ENCODE peak calls at places on chromosomes 12 and 14, in seven cellular contexts. One of them, this sample, is unnamed.

GRCh38 chr12:78457951-78458350 is 406.6 kb upstream of the SYT1 start:
- DNase-seq in neural progenitor cell: no peak
- DNase-seq in PC-9: no peak
- DNase-seq in GM23248: peak; percentile 26
- DNase-seq in PC-3: peak; percentile 41
- DNase-seq in MM.1S: peak; percentile 58
- DNase-seq in GM23338: no peak
- DNase-seq in this sample: no peak

GRCh38 chr14:76574416-76574815 is 186.9 kb upstream of the VASH1 start:
- DNase-seq in neural progenitor cell: no peak
- DNase-seq in PC-9: no peak
- DNase-seq in GM23248: no peak
- DNase-seq in PC-3: no peak
- DNase-seq in MM.1S: no peak
- DNase-seq in GM23338: no peak
- DNase-seq in this sample: no peak

GRCh38 chr14:102282751-102283465 is 22.1 kb downstream of the MOK start:
- DNase-seq in neural progenitor cell: no peak
- DNase-seq in PC-9: no peak
- DNase-seq in GM23248: no peak
- DNase-seq in PC-3: no peak
- DNase-seq in MM.1S: no peak
- DNase-seq in GM23338: no peak
- DNase-seq in this sample: no peak

GRCh38 chr14:92887157-92887556 is 35.8 kb upstream of the CHGA start:
- DNase-seq in neural progenitor cell: no peak
- DNase-seq in PC-9: no peak
- DNase-seq in GM23248: no peak
- DNase-seq in PC-3: no peak
- DNase-seq in MM.1S: no peak
- DNase-seq in GM23338: no peak
- DNase-seq in this sample: no peak

GRCh38 chr12:34016361-34016760 is 5.9 kb upstream of the ALG10 start:
- DNase-seq in neural progenitor cell: no peak
- DNase-seq in PC-9: no peak
- DNase-seq in GM23248: no peak
- DNase-seq in PC-3: no peak
- DNase-seq in MM.1S: no peak
- DNase-seq in GM23338: peak; percentile 41
- DNase-seq in this sample: peak; percentile 0

GRCh38 chr12:114447274-114447716 is 41.4 kb upstream of the TBX5 start:
- DNase-seq in neural progenitor cell: peak; percentile 58
- DNase-seq in PC-9: no peak
- DNase-seq in GM23248: no peak
- DNase-seq in PC-3: no peak
- DNase-seq in MM.1S: no peak
- DNase-seq in GM23338: peak; percentile 56
- DNase-seq in this sample: no peak

GRCh38 chr14:50835280-50835679 is 4.3 kb upstream of the NIN start:
- DNase-seq in neural progenitor cell: no peak
- DNase-seq in PC-9: no peak
- DNase-seq in GM23248: peak; percentile 25
- DNase-seq in PC-3: no peak
- DNase-seq in MM.1S: peak; percentile 39
- DNase-seq in GM23338: no peak
- DNase-seq in this sample: no peak

GRCh38 chr12:83015390-83016225 is 328.9 kb downstream of the TMTC2 start:
- DNase-seq in neural progenitor cell: no peak
- DNase-seq in PC-9: peak; percentile 55
- DNase-seq in GM23248: peak; percentile 54
- DNase-seq in PC-3: no peak
- DNase-seq in MM.1S: no peak
- DNase-seq in GM23338: no peak
- DNase-seq in this sample: no peak

GRCh38 chr12:109494348-109494881 is 17.0 kb downstream of the UBE3B start:
- DNase-seq in neural progenitor cell: no peak
- DNase-seq in PC-9: no peak
- DNase-seq in GM23248: no peak
- DNase-seq in PC-3: peak; percentile 56
- DNase-seq in MM.1S: no peak
- DNase-seq in GM23338: no peak
- DNase-seq in this sample: no peak

GRCh38 chr12:3309805-3310204 is 181.2 kb upstream of the PRMT8 start:
- DNase-seq in neural progenitor cell: no peak
- DNase-seq in PC-9: no peak
- DNase-seq in GM23248: no peak
- DNase-seq in PC-3: no peak
- DNase-seq in MM.1S: no peak
- DNase-seq in GM23338: no peak
- DNase-seq in this sample: no peak

GRCh38 chr12:8081921-8082577 is at the start of gene NECAP1:
- DNase-seq in neural progenitor cell: peak; percentile 97
- DNase-seq in PC-9: peak; percentile 94
- DNase-seq in GM23248: peak; percentile 100
- DNase-seq in PC-3: peak; percentile 90
- DNase-seq in MM.1S: peak; percentile 97
- DNase-seq in GM23338: peak; percentile 99
- DNase-seq in this sample: peak; percentile 80

DNA sequence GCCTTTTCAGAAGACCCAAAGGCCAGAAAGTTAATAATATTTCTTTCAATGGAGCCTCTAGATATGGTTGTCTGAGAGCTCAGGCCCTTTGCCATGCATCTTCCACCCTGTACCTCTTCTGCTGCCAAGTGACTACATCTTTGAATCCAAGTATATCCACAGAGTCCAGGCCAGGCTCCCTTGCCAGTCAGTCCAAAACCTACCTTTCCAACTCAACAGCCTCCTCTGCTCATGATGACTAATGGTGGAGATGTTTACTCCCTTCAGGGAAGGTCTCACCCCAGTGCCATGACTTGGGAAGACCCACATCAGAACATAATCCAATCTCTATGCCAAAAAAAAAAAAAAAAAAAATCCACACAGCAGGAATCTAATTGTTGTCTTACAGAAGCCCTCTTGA is 20.4 kb downstream of the TTC9 start:
- DNase-seq in neural progenitor cell: no peak
- DNase-seq in PC-9: no peak
- DNase-seq in GM23248: no peak
- DNase-seq in PC-3: peak; percentile 34
- DNase-seq in MM.1S: no peak
- DNase-seq in GM23338: no peak
- DNase-seq in this sample: no peak
- H3F3A ChIP-seq in neural progenitor cell: no peaks in the 10 kb centered on the region
- H3F3A ChIP-seq in PC-9: peaks cover 41% of the 10 kb centered on the region
- H3F3A ChIP-seq in GM23248: no peaks in the 10 kb centered on the region
- H3F3A ChIP-seq in PC-3: no peaks in the 10 kb centered on the region
- H3F3A ChIP-seq in MM.1S: peaks cover 18% of the 10 kb centered on the region
- H3F3A ChIP-seq in GM23338: no peaks in the 10 kb centered on the region
- H3F3A ChIP-seq in this sample: no peaks in the 10 kb centered on the region

GRCh38 chr12:95413576-95413975 is 60.4 kb upstream of the METAP2 start:
- DNase-seq in neural progenitor cell: no peak
- DNase-seq in PC-9: no peak
- DNase-seq in GM23248: peak; percentile 44
- DNase-seq in PC-3: no peak
- DNase-seq in MM.1S: no peak
- DNase-seq in GM23338: no peak
- DNase-seq in this sample: no peak
- H3F3A ChIP-seq in neural progenitor cell: no peaks in the 10 kb centered on the region
- H3F3A ChIP-seq in PC-9: no peaks in the 10 kb centered on the region
- H3F3A ChIP-seq in GM23248: peaks cover 15% of the 10 kb centered on the region
- H3F3A ChIP-seq in PC-3: no peaks in the 10 kb centered on the region
- H3F3A ChIP-seq in MM.1S: no peaks in the 10 kb centered on the region
- H3F3A ChIP-seq in GM23338: no peaks in the 10 kb centered on the region
- H3F3A ChIP-seq in this sample: no peaks in the 10 kb centered on the region

DNA sequence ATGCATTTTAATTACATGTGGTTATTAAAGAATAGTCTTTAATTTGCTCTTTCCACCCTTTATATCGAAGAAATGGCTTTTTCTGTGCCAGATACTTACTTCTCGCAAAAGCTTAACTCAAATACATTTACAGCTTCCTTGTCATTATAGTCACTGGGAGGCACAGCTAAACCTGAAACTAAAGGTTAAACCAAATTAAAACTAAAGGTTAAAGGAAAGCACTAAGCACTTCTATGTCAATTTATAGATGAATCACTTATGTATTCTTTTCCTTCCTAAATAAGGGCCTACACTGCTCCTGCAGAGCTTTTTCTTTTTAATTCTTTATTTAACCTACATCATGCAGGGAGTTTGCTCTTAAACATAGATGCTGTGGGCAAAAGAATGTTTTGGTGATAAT is 9.1 kb downstream of the C14orf93 start:
- DNase-seq in neural progenitor cell: no peak
- DNase-seq in PC-9: no peak
- DNase-seq in GM23248: no peak
- DNase-seq in PC-3: no peak
- DNase-seq in MM.1S: no peak
- DNase-seq in GM23338: no peak
- DNase-seq in this sample: no peak
- H3F3A ChIP-seq in neural progenitor cell: peaks cover 2% of the 10 kb centered on the region
- H3F3A ChIP-seq in PC-9: peaks cover under 1% of the 10 kb centered on the region
- H3F3A ChIP-seq in GM23248: peaks cover 7% of the 10 kb centered on the region
- H3F3A ChIP-seq in PC-3: no peaks in the 10 kb centered on the region
- H3F3A ChIP-seq in MM.1S: no peaks in the 10 kb centered on the region
- H3F3A ChIP-seq in GM23338: peaks cover 4% of the 10 kb centered on the region
- H3F3A ChIP-seq in this sample: peaks cover 8% of the 10 kb centered on the region

GRCh38 chr12:53480425-53481107 is 18.7 kb downstream of the MAP3K12 start:
- DNase-seq in neural progenitor cell: no peak
- DNase-seq in PC-9: no peak
- DNase-seq in GM23248: no peak
- DNase-seq in PC-3: no peak
- DNase-seq in MM.1S: peak; percentile 42
- DNase-seq in GM23338: no peak
- DNase-seq in this sample: no peak
- H3F3A ChIP-seq in neural progenitor cell: peaks cover 98% of the 10 kb centered on the region
- H3F3A ChIP-seq in PC-9: peaks cover 97% of the 10 kb centered on the region
- H3F3A ChIP-seq in GM23248: peaks cover 85% of the 10 kb centered on the region
- H3F3A ChIP-seq in PC-3: peaks cover 27% of the 10 kb centered on the region
- H3F3A ChIP-seq in MM.1S: peaks cover 86% of the 10 kb centered on the region
- H3F3A ChIP-seq in GM23338: peaks cover 53% of the 10 kb centered on the region
- H3F3A ChIP-seq in this sample: peaks cover 88% of the 10 kb centered on the region

GRCh38 chr12:56715798-56716197 is 9.3 kb downstream of the NACA start:
- DNase-seq in neural progenitor cell: no peak
- DNase-seq in PC-9: no peak
- DNase-seq in GM23248: no peak
- DNase-seq in PC-3: no peak
- DNase-seq in MM.1S: no peak
- DNase-seq in GM23338: no peak
- DNase-seq in this sample: no peak

GRCh38 chr12:56718636-56719035 is 6.5 kb downstream of the NACA start:
- DNase-seq in neural progenitor cell: no peak
- DNase-seq in PC-9: no peak
- DNase-seq in GM23248: no peak
- DNase-seq in PC-3: no peak
- DNase-seq in MM.1S: no peak
- DNase-seq in GM23338: no peak
- DNase-seq in this sample: no peak

GRCh38 chr12:56718167-56718566 is 6.9 kb downstream of the NACA start:
- DNase-seq in neural progenitor cell: no peak
- DNase-seq in PC-9: no peak
- DNase-seq in GM23248: no peak
- DNase-seq in PC-3: no peak
- DNase-seq in MM.1S: no peak
- DNase-seq in GM23338: no peak
- DNase-seq in this sample: no peak

GRCh38 chr12:56716458-56716857 is 8.6 kb downstream of the NACA start:
- DNase-seq in neural progenitor cell: no peak
- DNase-seq in PC-9: no peak
- DNase-seq in GM23248: no peak
- DNase-seq in PC-3: no peak
- DNase-seq in MM.1S: no peak
- DNase-seq in GM23338: no peak
- DNase-seq in this sample: no peak

GRCh38 chr12:56716933-56717880 is 7.9 kb downstream of the NACA start:
- DNase-seq in neural progenitor cell: no peak
- DNase-seq in PC-9: no peak
- DNase-seq in GM23248: no peak
- DNase-seq in PC-3: no peak
- DNase-seq in MM.1S: no peak
- DNase-seq in GM23338: no peak
- DNase-seq in this sample: no peak
- H3F3A ChIP-seq in neural progenitor cell: peaks cover 62% of the 10 kb centered on the region
- H3F3A ChIP-seq in PC-9: peaks cover 83% of the 10 kb centered on the region
- H3F3A ChIP-seq in GM23248: peaks cover 52% of the 10 kb centered on the region
- H3F3A ChIP-seq in PC-3: peaks cover 7% of the 10 kb centered on the region
- H3F3A ChIP-seq in MM.1S: peaks cover 88% of the 10 kb centered on the region
- H3F3A ChIP-seq in GM23338: peaks cover 41% of the 10 kb centered on the region
- H3F3A ChIP-seq in this sample: peaks cover 36% of the 10 kb centered on the region

DNA sequence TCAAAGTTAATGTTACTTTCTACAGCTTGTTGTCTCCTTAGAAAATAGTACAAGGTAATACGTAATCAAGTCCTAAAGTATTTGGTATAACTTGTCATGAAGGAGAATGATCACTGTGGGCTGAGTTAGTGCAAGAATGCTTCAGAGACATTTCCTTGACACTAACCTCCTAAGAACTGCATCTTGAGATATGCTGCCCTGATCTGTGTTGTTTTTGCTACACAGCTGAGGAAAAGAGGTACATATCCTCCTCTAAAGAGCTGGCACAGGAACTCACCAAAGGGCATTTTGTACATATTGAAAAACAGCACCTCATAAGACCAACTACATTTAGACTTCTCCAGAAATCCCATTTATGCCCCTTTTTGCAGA is 28.7 kb downstream of the RAP1B start:
- DNase-seq in neural progenitor cell: no peak
- DNase-seq in PC-9: no peak
- DNase-seq in GM23248: no peak
- DNase-seq in PC-3: no peak
- DNase-seq in MM.1S: no peak
- DNase-seq in GM23338: no peak
- DNase-seq in this sample: no peak
- H3F3A ChIP-seq in neural progenitor cell: no peaks in the 10 kb centered on the region
- H3F3A ChIP-seq in PC-9: peaks cover 12% of the 10 kb centered on the region
- H3F3A ChIP-seq in GM23248: peaks cover 40% of the 10 kb centered on the region
- H3F3A ChIP-seq in PC-3: no peaks in the 10 kb centered on the region
- H3F3A ChIP-seq in MM.1S: peaks cover 14% of the 10 kb centered on the region
- H3F3A ChIP-seq in GM23338: no peaks in the 10 kb centered on the region
- H3F3A ChIP-seq in this sample: peaks cover 22% of the 10 kb centered on the region

GRCh38 chr14:97277711-97278110 is 480.5 kb downstream of the VRK1 start:
- DNase-seq in neural progenitor cell: peak; percentile 88
- DNase-seq in PC-9: no peak
- DNase-seq in GM23248: no peak
- DNase-seq in PC-3: no peak
- DNase-seq in MM.1S: no peak
- DNase-seq in GM23338: peak; percentile 70
- DNase-seq in this sample: no peak
- H3F3A ChIP-seq in neural progenitor cell: peaks cover 9% of the 10 kb centered on the region
- H3F3A ChIP-seq in PC-9: no peaks in the 10 kb centered on the region
- H3F3A ChIP-seq in GM23248: no peaks in the 10 kb centered on the region
- H3F3A ChIP-seq in PC-3: no peaks in the 10 kb centered on the region
- H3F3A ChIP-seq in MM.1S: no peaks in the 10 kb centered on the region
- H3F3A ChIP-seq in GM23338: no peaks in the 10 kb centered on the region
- H3F3A ChIP-seq in this sample: no peaks in the 10 kb centered on the region

This sample was measured in SK-N-SH.